ENCODE peak calls at places on chromosomes 7 and 10, in six cellular contexts. Y, P, B, U, O and E are unnamed samples. For H3K4me1, the result is how much of the 10 kb centered on the place peaks cover.

GRCh38 chr7:8724080-8724718 is 290.8 kb downstream of the NXPH1 start:
- DNase-seq in Y (peak), P (peak), B (no peak), U (no peak), O (no peak), E (peak)

GRCh38 chr10:129949411-129950335 is 14.4 kb downstream of the EBF3 start:
- DNase-seq in Y (peak), P (peak), B (peak), U (peak), O (no peak), E (no peak)

GRCh38 chr10:49080071-49080470 is 35.3 kb downstream of the VSTM4 start:
- DNase-seq in Y (peak), P (peak), B (no peak), U (no peak), O (peak), E (peak)

GRCh38 chr10:9301148-9301547 is 1246.7 kb downstream of the GATA3 start:
- DNase-seq in Y (no peak), P (no peak), B (no peak), U (no peak), O (no peak), E (no peak)

GRCh38 chr10:3886666-3887251 is 101.8 kb upstream of the KLF6 start:
- DNase-seq in Y (peak), P (peak), B (no peak), U (peak), O (peak), E (peak)

GRCh38 chr10:75772153-75772887 is 340.9 kb downstream of the LRMDA start:
- DNase-seq in Y (no peak), P (no peak), B (no peak), U (no peak), O (no peak), E (no peak)

GRCh38 chr10:24374134-24374915 is 165.4 kb downstream of the KIAA1217 start:
- DNase-seq in Y (no peak), P (no peak), B (no peak), U (no peak), O (peak), E (peak)

GRCh38 chr7:111650456-111650999 is 88.2 kb upstream of the IMMP2L start:
- DNase-seq in Y (no peak), P (no peak), B (no peak), U (no peak), O (no peak), E (no peak)

GRCh38 chr10:15352201-15352600 is 18.9 kb downstream of the FAM171A1 start:
- DNase-seq in Y (no peak), P (no peak), B (no peak), U (no peak), O (no peak), E (no peak)

GRCh38 chr10:30963994-30964930 is 67.4 kb downstream of the ZNF438 start:
- DNase-seq in Y (no peak), P (no peak), B (no peak), U (no peak), O (no peak), E (no peak)

GRCh38 chr10:132631348-132631735 is 93.8 kb downstream of the INPP5A start:
- DNase-seq in Y (peak), P (peak), B (peak), U (peak), O (peak), E (peak)

GRCh38 chr7:41756783-41757182 is 53.9 kb upstream of the INHBA start:
- DNase-seq in Y (no peak), P (no peak), B (no peak), U (no peak), O (no peak), E (no peak)

GRCh38 chr7:51316666-51317581 is at the start of gene COBL:
- DNase-seq in Y (peak), P (no peak), B (no peak), U (peak), O (peak), E (peak)

GRCh38 chr10:71755179-71755879 is 18.0 kb downstream of the VSIR start:
- DNase-seq in Y (no peak), P (no peak), B (peak), U (no peak), O (no peak), E (no peak)

GRCh38 chr7:157411580-157411979 is 74.8 kb downstream of the DNAJB6 start:
- DNase-seq in Y (no peak), P (no peak), B (no peak), U (no peak), O (peak), E (no peak)

GRCh38 chr7:5428470-5429252 is 5.0 kb upstream of the TNRC18 start:
- DNase-seq in Y (peak), P (peak), B (peak), U (peak), O (peak), E (peak)

GRCh38 chr7:155794196-155794595 is 18.1 kb downstream of the SHH start:
- DNase-seq in Y (no peak), P (no peak), B (peak), U (no peak), O (no peak), E (no peak)

GRCh38 chr7:140649566-140650205 is 9.1 kb upstream of the DENND2A start:
- DNase-seq in Y (no peak), P (peak), B (no peak), U (no peak), O (peak), E (no peak)

GRCh38 chr7:98735801-98736200 is 118.7 kb downstream of the NPTX2 start:
- DNase-seq in Y (no peak), P (no peak), B (no peak), U (no peak), O (no peak), E (no peak)

GRCh38 chr10:100516847-100517246 is 2.8 kb downstream of the SEC31B start:
- DNase-seq in Y (peak), P (no peak), B (no peak), U (no peak), O (no peak), E (no peak)

GRCh38 chr10:3111626-3112220 is 44.4 kb downstream of the PFKP start:
- DNase-seq in Y (no peak), P (no peak), B (no peak), U (no peak), O (no peak), E (no peak)

GRCh38 chr10:48773580-48773979 is 88.9 kb downstream of the WDFY4 start:
- DNase-seq in Y (no peak), P (no peak), B (no peak), U (no peak), O (no peak), E (no peak)

GRCh38 chr7:53237344-53237913 is 202.0 kb downstream of the POM121L12 start:
- DNase-seq in Y (no peak), P (no peak), B (no peak), U (no peak), O (no peak), E (no peak)

GRCh38 chr10:85594239-85594638 is 772.4 kb downstream of the GRID1 start:
- DNase-seq in Y (no peak), P (no peak), B (no peak), U (peak), O (no peak), E (no peak)

DNA sequence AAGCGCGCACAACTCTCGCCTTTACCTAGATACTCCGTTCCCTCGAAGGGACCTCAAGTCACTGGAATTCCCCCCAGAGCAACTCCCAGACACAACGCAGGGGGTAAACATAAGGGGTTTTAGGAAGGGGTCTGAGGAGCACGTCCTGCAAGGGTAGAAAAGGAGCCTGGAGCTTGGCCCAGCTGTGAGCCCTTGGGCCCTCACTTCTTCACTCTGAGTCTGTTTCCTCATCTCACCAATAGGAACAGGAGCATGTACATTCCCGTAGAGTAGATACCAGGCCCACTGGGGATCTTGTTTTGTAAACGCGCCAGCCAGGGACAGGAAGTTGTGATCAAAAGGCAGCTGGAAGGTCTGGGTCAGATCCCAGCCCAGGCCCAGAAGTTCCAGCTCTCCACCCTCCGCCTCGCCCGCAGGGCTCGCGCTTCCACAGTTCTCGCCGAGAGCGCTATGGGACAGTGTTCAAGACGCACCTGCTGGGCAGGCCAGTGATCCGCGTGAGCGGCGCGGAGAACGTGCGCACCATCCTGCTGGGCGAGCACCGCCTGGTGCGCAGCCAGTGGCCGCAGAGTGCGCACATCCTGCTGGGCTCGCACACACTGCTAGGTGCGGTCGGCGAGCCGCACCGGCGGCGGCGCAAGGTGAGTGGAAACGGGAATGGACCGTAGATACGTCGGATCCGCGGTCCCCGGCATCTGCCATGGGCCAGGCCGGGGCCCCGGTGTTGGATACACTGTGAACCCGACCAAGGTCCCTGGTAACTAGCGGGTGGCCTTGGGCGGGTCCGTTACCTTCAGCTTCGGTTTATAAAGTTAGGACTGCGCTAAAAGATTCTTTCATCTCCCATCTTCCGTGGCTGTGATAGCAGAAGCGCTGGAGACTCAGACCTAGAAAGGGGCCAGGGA is 1.2 kb downstream of the CYP26C1 start:
- DNase-seq in Y (no peak), P (no peak), B (no peak), U (peak), O (no peak), E (no peak)
- H3K4me3 ChIP-seq in Y (no peak), P (peak), B (peak), U (no peak), O (peak), E (no peak)

DNA sequence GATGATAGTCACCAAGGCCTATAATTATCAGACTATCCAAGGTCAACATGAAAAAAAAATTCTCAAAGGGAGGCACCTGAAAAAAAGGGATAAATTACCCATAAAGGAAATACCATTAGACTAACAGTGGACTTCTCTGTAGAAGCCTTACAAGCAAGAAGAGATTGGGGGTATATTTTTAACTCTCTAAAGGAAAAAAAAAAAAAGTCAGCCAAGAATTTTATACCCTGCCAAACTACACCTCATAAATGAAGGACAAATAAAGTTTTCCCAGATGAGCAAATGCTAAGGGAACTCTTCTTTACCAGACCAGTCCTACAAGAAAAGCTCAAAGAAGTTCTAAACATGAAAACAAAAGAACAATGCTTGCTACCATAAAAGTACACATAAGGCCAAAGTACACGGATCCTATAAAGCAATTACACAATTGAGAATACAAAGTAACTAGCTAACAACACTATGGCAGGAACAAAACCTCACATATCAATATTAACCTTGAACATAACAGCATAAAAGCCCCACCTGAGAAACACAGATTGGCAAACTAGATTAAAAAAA is 263.1 kb downstream of the RNLS start:
- DNase-seq in Y (no peak), P (no peak), B (no peak), U (no peak), O (no peak), E (no peak)
- H3K27ac ChIP-seq in Y (no peak), P (no peak), B (no peak), U (no peak), O (no peak), E (no peak)

DNA sequence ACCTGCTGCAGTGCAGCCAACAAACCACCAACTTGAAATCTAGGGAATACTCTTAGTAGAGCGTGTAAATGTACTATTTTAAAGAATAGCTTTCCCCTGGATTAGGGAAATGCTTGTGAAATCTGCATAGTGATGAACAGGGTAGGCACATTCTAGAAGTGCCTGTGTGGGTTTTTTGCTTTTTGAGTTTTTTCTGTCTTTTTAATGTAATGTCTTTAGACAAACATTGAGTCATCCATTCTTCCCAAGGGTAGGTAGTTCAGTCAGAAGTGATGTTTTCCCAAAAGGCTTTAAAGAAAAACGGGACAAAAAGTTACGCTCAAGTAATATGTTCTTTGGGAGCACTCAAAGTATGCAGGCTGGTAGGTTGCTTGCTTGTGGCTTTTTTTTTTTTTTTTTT is 130.0 kb downstream of the AUTS2 start:
- DNase-seq in Y (no peak), P (no peak), B (no peak), U (no peak), O (peak), E (no peak)
- H3K4me1 ChIP-seq in Y (under half), P (under half), B (under half), U (under half), O (under half), E (under half)

GRCh38 chr7:73647725-73648592 is 19.7 kb upstream of the VPS37D start:
- DNase-seq in Y (peak), P (no peak), B (no peak), U (no peak), O (no peak), E (no peak)
- H3K4me3 ChIP-seq in Y (no peak), P (peak), B (peak), U (peak), O (peak), E (peak)

GRCh38 chr10:73779018-73779417 is 2.8 kb upstream of the CHCHD1 start:
- DNase-seq in Y (no peak), P (no peak), B (no peak), U (no peak), O (no peak), E (no peak)

GRCh38 chr10:73772280-73773151 is 9.3 kb upstream of the CHCHD1 start:
- DNase-seq in Y (peak), P (peak), B (peak), U (peak), O (peak), E (peak)

GRCh38 chr10:73771722-73772279 is 10.0 kb upstream of the CHCHD1 start:
- DNase-seq in Y (peak), P (peak), B (peak), U (peak), O (no peak), E (peak)

GRCh38 chr10:73773152-73773879 is 8.5 kb upstream of the CHCHD1 start:
- DNase-seq in Y (no peak), P (no peak), B (no peak), U (no peak), O (no peak), E (no peak)

GRCh38 chr10:73774637-73775036 is 7.2 kb upstream of the CHCHD1 start:
- DNase-seq in Y (no peak), P (no peak), B (no peak), U (no peak), O (peak), E (no peak)
- H3K27ac ChIP-seq in Y (no peak), P (peak), B (no peak), U (no peak), O (no peak), E (no peak)

GRCh38 chr7:25843467-25843866 is 308.5 kb upstream of the NFE2L3 start:
- DNase-seq in Y (no peak), P (no peak), B (no peak), U (no peak), O (no peak), E (no peak)
- H3K4me1 ChIP-seq in Y (under half), P (under half), B (under half), U (half or more), O (under half), E (under half)

DNA sequence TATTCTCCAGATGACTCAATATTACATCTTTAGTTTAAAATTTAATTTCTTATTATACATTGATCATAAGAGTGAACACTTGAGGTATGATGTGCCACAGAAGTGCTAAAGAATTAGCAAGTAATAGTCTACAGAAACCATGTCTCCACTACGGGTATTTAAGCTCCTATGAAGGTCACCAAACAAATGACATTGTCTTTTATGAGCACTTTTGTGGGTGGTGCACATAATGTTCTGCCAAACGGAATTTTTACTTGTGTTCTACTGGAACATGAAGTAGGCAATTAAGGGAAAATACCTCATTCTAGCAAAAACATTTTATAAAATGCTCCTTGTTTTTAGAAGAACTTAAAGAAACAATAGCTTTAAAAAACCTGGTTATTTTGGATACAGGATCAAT is 27.4 kb upstream of the CUBN start:
- DNase-seq in Y (no peak), P (no peak), B (no peak), U (no peak), O (no peak), E (no peak)
- H3K4me3 ChIP-seq in Y (no peak), P (no peak), B (no peak), U (no peak), O (no peak), E (no peak)

DNA sequence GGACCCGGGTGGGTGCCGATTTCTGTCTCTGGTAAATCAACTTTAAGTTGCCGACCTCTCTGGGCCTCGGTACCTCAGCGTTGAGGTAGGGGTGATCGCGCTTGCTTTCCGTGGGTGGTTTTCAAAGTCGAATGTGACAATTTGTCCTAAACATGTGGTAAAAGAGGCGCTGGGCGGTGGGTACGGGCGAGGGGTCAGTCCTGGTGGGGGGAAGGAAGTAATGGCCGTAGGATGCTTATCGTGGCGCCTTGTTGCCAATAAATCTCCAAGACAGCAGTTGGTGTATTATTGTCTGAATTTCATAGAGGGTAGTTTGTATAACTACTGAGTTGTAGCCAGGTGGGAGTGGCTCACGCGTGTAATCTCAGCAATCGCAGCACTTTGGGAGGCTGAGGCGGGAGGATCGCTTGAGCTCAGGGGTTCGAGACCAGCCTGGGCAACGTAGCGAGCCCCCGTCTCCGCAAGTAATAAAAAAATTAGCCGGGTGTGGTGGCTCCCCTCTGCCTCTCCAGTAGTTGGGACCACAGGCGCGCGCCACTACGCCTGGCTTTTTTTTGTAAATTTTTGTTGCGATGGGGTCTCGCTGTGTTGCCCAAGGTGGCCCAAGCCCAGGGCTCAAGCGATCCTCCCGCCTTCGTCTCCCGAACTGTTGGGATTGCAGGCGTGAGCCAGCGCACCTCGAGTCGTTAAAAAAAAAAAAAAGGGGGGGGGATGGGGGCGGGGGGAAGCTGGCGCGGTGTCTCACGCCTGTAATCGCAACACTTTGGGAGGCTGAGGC is 708 bp downstream of the BUD23 start:
- DNase-seq in Y (no peak), P (no peak), B (no peak), U (no peak), O (peak), E (peak)
- H3K27ac ChIP-seq in Y (peak), P (peak), B (peak), U (peak), O (peak), E (peak)

GRCh38 chr10:17058093-17058492 is 71.5 kb downstream of the CUBN start:
- DNase-seq in Y (no peak), P (no peak), B (no peak), U (no peak), O (no peak), E (no peak)

GRCh38 chr10:17059197-17059688 is 70.4 kb downstream of the CUBN start:
- DNase-seq in Y (no peak), P (no peak), B (no peak), U (no peak), O (peak), E (no peak)

GRCh38 chr10:17053513-17053912 is 76.1 kb downstream of the CUBN start:
- DNase-seq in Y (no peak), P (no peak), B (no peak), U (no peak), O (no peak), E (no peak)

GRCh38 chr10:17060289-17060688 is 69.3 kb downstream of the CUBN start:
- DNase-seq in Y (no peak), P (no peak), B (no peak), U (no peak), O (no peak), E (no peak)

DNA sequence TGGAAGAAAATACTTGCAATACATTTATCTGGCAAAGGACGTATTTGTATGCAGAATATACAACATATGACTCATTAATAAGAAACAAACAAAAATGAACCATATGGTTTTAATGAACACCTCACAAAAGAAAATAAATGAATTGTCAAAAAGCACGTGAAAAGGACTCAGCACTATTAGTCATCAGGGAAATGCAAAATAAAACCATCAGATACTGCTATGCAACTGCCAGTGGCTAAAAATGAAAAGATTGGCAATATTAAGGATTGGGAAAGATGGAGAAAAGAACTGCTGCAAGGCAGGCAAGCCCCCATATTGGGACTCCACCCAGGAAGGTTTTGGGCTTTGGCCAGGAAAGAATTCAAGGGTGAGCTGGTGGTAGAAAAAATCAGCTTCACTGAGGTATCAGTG is 72.8 kb downstream of the CUBN start:
- DNase-seq in Y (no peak), P (no peak), B (no peak), U (no peak), O (peak), E (no peak)
- H3K4me1 ChIP-seq in Y (under half), P (under half), B (under half), U (under half), O (under half), E (under half)